ENCODE peak calls at places on chromosome 9, in five cellular contexts. F, N, H, A and U are unnamed samples.

GRCh38 chr9:125674981-125675973 is 31.7 kb downstream of the MAPKAP1 start:
- DNase-seq in F (no peak), N (no peak), H (no peak), A (no peak), U (no peak)

GRCh38 chr9:85007753-85008152 is 338.2 kb downstream of the NTRK2 start:
- DNase-seq in F (no peak), N (no peak), H (no peak), A (no peak), U (no peak)

GRCh38 chr9:90900130-90900529 is 98.5 kb downstream of the SYK start:
- DNase-seq in F (no peak), N (peak), H (no peak), A (no peak), U (no peak)

GRCh38 chr9:93024986-93025630 is 33.4 kb upstream of the SUSD3 start:
- DNase-seq in F (no peak), N (no peak), H (no peak), A (no peak), U (no peak)

GRCh38 chr9:92730897-92731296 is 33.7 kb downstream of the BICD2 start:
- DNase-seq in F (no peak), N (no peak), H (peak), A (no peak), U (no peak)

GRCh38 chr9:37100317-37100716 is 20.1 kb upstream of the ZCCHC7 start:
- DNase-seq in F (no peak), N (no peak), H (no peak), A (no peak), U (no peak)

GRCh38 chr9:82456621-82457020 is 468.0 kb downstream of the SPATA31D1 start:
- DNase-seq in F (no peak), N (no peak), H (no peak), A (no peak), U (no peak)

GRCh38 chr9:72292184-72292787 is 72.7 kb downstream of the ZFAND5 start:
- DNase-seq in F (no peak), N (peak), H (no peak), A (peak), U (peak)

GRCh38 chr9:99090366-99091130 is 14.4 kb upstream of the TGFBR1 start:
- DNase-seq in F (no peak), N (no peak), H (no peak), A (no peak), U (no peak)

GRCh38 chr9:135971106-135971766 is 10.1 kb upstream of the UBAC1 start:
- DNase-seq in F (no peak), N (no peak), H (no peak), A (no peak), U (no peak)

GRCh38 chr9:121625590-121625989 is 25.8 kb upstream of the DAB2IP start:
- DNase-seq in F (no peak), N (no peak), H (no peak), A (no peak), U (no peak)

GRCh38 chr9:76905984-76906861 is at the start of gene PRUNE2:
- DNase-seq in F (no peak), N (peak), H (peak), A (peak), U (no peak)

GRCh38 chr9:135533093-135533492 is 11.9 kb downstream of the LCN1 start:
- DNase-seq in F (no peak), N (no peak), H (no peak), A (no peak), U (no peak)

GRCh38 chr9:136913701-136914438 is 27.6 kb downstream of the TRAF2 start:
- DNase-seq in F (no peak), N (no peak), H (no peak), A (no peak), U (no peak)

GRCh38 chr9:130138791-130139190 is 33.4 kb upstream of the NCS1 start:
- DNase-seq in F (no peak), N (peak), H (no peak), A (peak), U (no peak)

GRCh38 chr9:83444110-83444509 is 94.1 kb downstream of the FRMD3 start:
- DNase-seq in F (no peak), N (no peak), H (peak), A (no peak), U (no peak)

GRCh38 chr9:121926417-121926816 is 166.7 kb downstream of the TTLL11 start:
- DNase-seq in F (no peak), N (no peak), H (no peak), A (peak), U (no peak)

GRCh38 chr9:128188209-128188608 is 3.2 kb downstream of the CIZ1 start:
- DNase-seq in F (no peak), N (no peak), H (no peak), A (no peak), U (no peak)

GRCh38 chr9:81620009-81620405 is 69.3 kb downstream of the TLE1 start:
- DNase-seq in F (no peak), N (no peak), H (no peak), A (no peak), U (no peak)

GRCh38 chr9:14910178-14910805 is at the start of gene FREM1:
- DNase-seq in F (no peak), N (peak), H (peak), A (peak), U (peak)

GRCh38 chr9:131290039-131290766 is 680 bp downstream of the PLPP7 start:
- DNase-seq in F (no peak), N (no peak), H (no peak), A (no peak), U (no peak)

GRCh38 chr9:98998441-98999151 is 54.9 kb downstream of the COL15A1 start:
- DNase-seq in F (peak), N (peak), H (peak), A (peak), U (no peak)

GRCh38 chr9:135718616-135719015 is 16.6 kb downstream of the KCNT1 start:
- DNase-seq in F (no peak), N (no peak), H (no peak), A (no peak), U (no peak)